ENCODE peak calls at places on chromosomes 7 and 10, in ten cellular contexts. One of them, this sample, is unnamed.
A peak's percentile ranks its signal among the peaks of the same experiment; 100 is the strongest.

GRCh38 chr10:129964611-129965417 is 740 bp upstream of the EBF3 start:
- DNase-seq in CD8-positive, alpha-beta memory T cell: no peak
- DNase-seq in CD4-positive, alpha-beta T cell: no peak
- DNase-seq in mesenchymal stem cell: no peak
- DNase-seq in uterus: no peak
- DNase-seq in HCT116: no peak
- DNase-seq in aorta: peak; percentile 51
- DNase-seq in Panc1: no peak
- DNase-seq in A673: no peak
- DNase-seq in lower lobe of right lung: peak; percentile 40
- DNase-seq in this sample: no peak

GRCh38 chr7:131895541-131896173 is 339.2 kb upstream of the PODXL start:
- DNase-seq in CD8-positive, alpha-beta memory T cell: no peak
- DNase-seq in CD4-positive, alpha-beta T cell: no peak
- DNase-seq in mesenchymal stem cell: peak; percentile 77
- DNase-seq in uterus: no peak
- DNase-seq in HCT116: peak; percentile 78
- DNase-seq in aorta: no peak
- DNase-seq in Panc1: peak; percentile 7
- DNase-seq in A673: peak; percentile 97
- DNase-seq in lower lobe of right lung: no peak
- DNase-seq in this sample: peak; percentile 69

GRCh38 chr10:61621538-61622150 is 41.1 kb upstream of the CABCOCO1 start:
- DNase-seq in CD8-positive, alpha-beta memory T cell: no peak
- DNase-seq in CD4-positive, alpha-beta T cell: no peak
- DNase-seq in mesenchymal stem cell: no peak
- DNase-seq in uterus: no peak
- DNase-seq in HCT116: no peak
- DNase-seq in aorta: no peak
- DNase-seq in Panc1: no peak
- DNase-seq in A673: no peak
- DNase-seq in lower lobe of right lung: no peak
- DNase-seq in this sample: no peak

GRCh38 chr7:76358478-76359110 is at the start of gene YWHAG:
- DNase-seq in CD8-positive, alpha-beta memory T cell: peak; percentile 84
- DNase-seq in CD4-positive, alpha-beta T cell: peak; percentile 87
- DNase-seq in mesenchymal stem cell: peak; percentile 87
- DNase-seq in uterus: no peak
- DNase-seq in HCT116: peak; percentile 59
- DNase-seq in aorta: peak; percentile 93
- DNase-seq in Panc1: no peak
- DNase-seq in A673: peak; percentile 87
- DNase-seq in lower lobe of right lung: peak; percentile 94
- DNase-seq in this sample: peak; percentile 82

GRCh38 chr10:79155301-79156081 is 86.7 kb downstream of the ZMIZ1 start:
- DNase-seq in CD8-positive, alpha-beta memory T cell: no peak
- DNase-seq in CD4-positive, alpha-beta T cell: no peak
- DNase-seq in mesenchymal stem cell: peak; percentile 75
- DNase-seq in uterus: peak; percentile 41
- DNase-seq in HCT116: no peak
- DNase-seq in aorta: peak; percentile 85
- DNase-seq in Panc1: no peak
- DNase-seq in A673: no peak
- DNase-seq in lower lobe of right lung: no peak
- DNase-seq in this sample: no peak

GRCh38 chr7:16428672-16429071 is 7.3 kb upstream of the CRPPA start:
- DNase-seq in CD8-positive, alpha-beta memory T cell: no peak
- DNase-seq in CD4-positive, alpha-beta T cell: no peak
- DNase-seq in mesenchymal stem cell: peak; percentile 55
- DNase-seq in uterus: no peak
- DNase-seq in HCT116: no peak
- DNase-seq in aorta: no peak
- DNase-seq in Panc1: no peak
- DNase-seq in A673: no peak
- DNase-seq in lower lobe of right lung: no peak
- DNase-seq in this sample: no peak

GRCh38 chr7:41436139-41436538 is 266.8 kb downstream of the INHBA start:
- DNase-seq in CD8-positive, alpha-beta memory T cell: no peak
- DNase-seq in CD4-positive, alpha-beta T cell: no peak
- DNase-seq in mesenchymal stem cell: no peak
- DNase-seq in uterus: no peak
- DNase-seq in HCT116: no peak
- DNase-seq in aorta: no peak
- DNase-seq in Panc1: no peak
- DNase-seq in A673: no peak
- DNase-seq in lower lobe of right lung: no peak
- DNase-seq in this sample: peak; percentile 26

GRCh38 chr7:56097700-56098099 is 4.9 kb upstream of the PHKG1 start:
- DNase-seq in CD8-positive, alpha-beta memory T cell: no peak
- DNase-seq in CD4-positive, alpha-beta T cell: no peak
- DNase-seq in mesenchymal stem cell: peak; percentile 30
- DNase-seq in uterus: peak; percentile 45
- DNase-seq in HCT116: no peak
- DNase-seq in aorta: no peak
- DNase-seq in Panc1: no peak
- DNase-seq in A673: no peak
- DNase-seq in lower lobe of right lung: no peak
- DNase-seq in this sample: no peak

GRCh38 chr7:158860394-158860793 is 4.0 kb downstream of the DYNC2I1 start:
- DNase-seq in CD8-positive, alpha-beta memory T cell: no peak
- DNase-seq in CD4-positive, alpha-beta T cell: no peak
- DNase-seq in mesenchymal stem cell: no peak
- DNase-seq in uterus: no peak
- DNase-seq in HCT116: no peak
- DNase-seq in aorta: no peak
- DNase-seq in Panc1: no peak
- DNase-seq in A673: no peak
- DNase-seq in lower lobe of right lung: no peak
- DNase-seq in this sample: no peak

GRCh38 chr7:158863611-158864506 is 7.5 kb downstream of the DYNC2I1 start:
- DNase-seq in CD8-positive, alpha-beta memory T cell: no peak
- DNase-seq in CD4-positive, alpha-beta T cell: no peak
- DNase-seq in mesenchymal stem cell: peak; percentile 90
- DNase-seq in uterus: peak; percentile 79
- DNase-seq in HCT116: peak; percentile 31
- DNase-seq in aorta: peak; percentile 86
- DNase-seq in Panc1: no peak
- DNase-seq in A673: peak; percentile 35
- DNase-seq in lower lobe of right lung: peak; percentile 89
- DNase-seq in this sample: peak; percentile 48

GRCh38 chr7:158858592-158859503 is 2.5 kb downstream of the DYNC2I1 start:
- DNase-seq in CD8-positive, alpha-beta memory T cell: no peak
- DNase-seq in CD4-positive, alpha-beta T cell: no peak
- DNase-seq in mesenchymal stem cell: peak; percentile 25
- DNase-seq in uterus: no peak
- DNase-seq in HCT116: peak; percentile 38
- DNase-seq in aorta: no peak
- DNase-seq in Panc1: no peak
- DNase-seq in A673: peak; percentile 37
- DNase-seq in lower lobe of right lung: no peak
- DNase-seq in this sample: no peak

GRCh38 chr7:158861936-158862704 is 5.8 kb downstream of the DYNC2I1 start:
- DNase-seq in CD8-positive, alpha-beta memory T cell: no peak
- DNase-seq in CD4-positive, alpha-beta T cell: no peak
- DNase-seq in mesenchymal stem cell: no peak
- DNase-seq in uterus: no peak
- DNase-seq in HCT116: no peak
- DNase-seq in aorta: no peak
- DNase-seq in Panc1: no peak
- DNase-seq in A673: no peak
- DNase-seq in lower lobe of right lung: no peak
- DNase-seq in this sample: no peak

GRCh38 chr7:158861004-158861787 is 4.8 kb downstream of the DYNC2I1 start:
- DNase-seq in CD8-positive, alpha-beta memory T cell: no peak
- DNase-seq in CD4-positive, alpha-beta T cell: no peak
- DNase-seq in mesenchymal stem cell: no peak
- DNase-seq in uterus: no peak
- DNase-seq in HCT116: no peak
- DNase-seq in aorta: no peak
- DNase-seq in Panc1: no peak
- DNase-seq in A673: no peak
- DNase-seq in lower lobe of right lung: no peak
- DNase-seq in this sample: no peak
- H3K27ac ChIP-seq in CD8-positive, alpha-beta memory T cell: peak overlapping the region; percentile 87
- H3K27ac ChIP-seq in CD4-positive, alpha-beta T cell: no peak overlapping the region
- H3K27ac ChIP-seq in mesenchymal stem cell: no peak overlapping the region
- H3K27ac ChIP-seq in uterus: no peak overlapping the region
- H3K27ac ChIP-seq in HCT116: no peak overlapping the region
- H3K27ac ChIP-seq in aorta: no peak overlapping the region
- H3K27ac ChIP-seq in Panc1: peak overlapping the region; percentile 68
- H3K27ac ChIP-seq in A673: no peak overlapping the region
- H3K27ac ChIP-seq in lower lobe of right lung: no peak overlapping the region
- H3K27ac ChIP-seq in this sample: peak overlapping the region; percentile 47

DNA sequence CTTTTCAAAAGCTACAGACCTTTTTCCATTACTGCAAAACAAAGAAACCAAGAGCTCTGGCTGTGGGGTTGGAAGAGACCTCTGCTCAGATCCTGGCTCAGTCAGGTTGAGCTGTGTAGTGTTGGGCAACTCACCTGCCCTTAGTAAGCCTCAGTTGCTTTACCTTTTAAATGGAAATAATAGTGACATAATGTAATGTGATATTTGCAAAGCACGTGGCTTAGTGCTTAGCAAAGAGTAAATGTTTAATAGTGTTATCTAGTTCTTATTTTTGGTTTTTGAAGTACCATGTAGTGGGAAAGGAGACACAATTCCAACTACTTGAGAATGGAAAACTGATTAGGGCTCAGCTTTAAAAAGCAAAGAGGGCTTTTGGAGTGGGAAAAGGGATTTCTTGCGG is 100.2 kb downstream of the SVIL start:
- DNase-seq in CD8-positive, alpha-beta memory T cell: no peak
- DNase-seq in CD4-positive, alpha-beta T cell: no peak
- DNase-seq in mesenchymal stem cell: no peak
- DNase-seq in uterus: no peak
- DNase-seq in HCT116: no peak
- DNase-seq in aorta: no peak
- DNase-seq in Panc1: no peak
- DNase-seq in A673: no peak
- DNase-seq in lower lobe of right lung: no peak
- DNase-seq in this sample: no peak
- H3K27ac ChIP-seq in CD8-positive, alpha-beta memory T cell: no peak overlapping the region
- H3K27ac ChIP-seq in CD4-positive, alpha-beta T cell: no peak overlapping the region
- H3K27ac ChIP-seq in mesenchymal stem cell: peak overlapping the region; percentile 91
- H3K27ac ChIP-seq in uterus: peak overlapping the region; percentile 81
- H3K27ac ChIP-seq in HCT116: no peak overlapping the region
- H3K27ac ChIP-seq in aorta: no peak overlapping the region
- H3K27ac ChIP-seq in Panc1: peak overlapping the region; percentile 77
- H3K27ac ChIP-seq in A673: no peak overlapping the region
- H3K27ac ChIP-seq in lower lobe of right lung: peak overlapping the region; percentile 56
- H3K27ac ChIP-seq in this sample: no peak overlapping the region

GRCh38 chr10:100509241-100509640 is 10.4 kb downstream of the SEC31B start:
- DNase-seq in CD8-positive, alpha-beta memory T cell: no peak
- DNase-seq in CD4-positive, alpha-beta T cell: peak; percentile 32
- DNase-seq in mesenchymal stem cell: no peak
- DNase-seq in uterus: no peak
- DNase-seq in HCT116: no peak
- DNase-seq in aorta: no peak
- DNase-seq in Panc1: no peak
- DNase-seq in A673: no peak
- DNase-seq in lower lobe of right lung: no peak
- DNase-seq in this sample: no peak

GRCh38 chr10:100507357-100507732 is 12.3 kb downstream of the SEC31B start:
- DNase-seq in CD8-positive, alpha-beta memory T cell: no peak
- DNase-seq in CD4-positive, alpha-beta T cell: no peak
- DNase-seq in mesenchymal stem cell: no peak
- DNase-seq in uterus: no peak
- DNase-seq in HCT116: no peak
- DNase-seq in aorta: no peak
- DNase-seq in Panc1: no peak
- DNase-seq in A673: no peak
- DNase-seq in lower lobe of right lung: no peak
- DNase-seq in this sample: no peak

GRCh38 chr10:100508691-100509150 is 10.9 kb downstream of the SEC31B start:
- DNase-seq in CD8-positive, alpha-beta memory T cell: no peak
- DNase-seq in CD4-positive, alpha-beta T cell: no peak
- DNase-seq in mesenchymal stem cell: peak; percentile 72
- DNase-seq in uterus: no peak
- DNase-seq in HCT116: peak; percentile 46
- DNase-seq in aorta: no peak
- DNase-seq in Panc1: no peak
- DNase-seq in A673: peak; percentile 76
- DNase-seq in lower lobe of right lung: no peak
- DNase-seq in this sample: peak; percentile 67

GRCh38 chr10:100506596-100507356 is 12.9 kb downstream of the SEC31B start:
- DNase-seq in CD8-positive, alpha-beta memory T cell: no peak
- DNase-seq in CD4-positive, alpha-beta T cell: no peak
- DNase-seq in mesenchymal stem cell: peak; percentile 60
- DNase-seq in uterus: no peak
- DNase-seq in HCT116: no peak
- DNase-seq in aorta: no peak
- DNase-seq in Panc1: no peak
- DNase-seq in A673: no peak
- DNase-seq in lower lobe of right lung: no peak
- DNase-seq in this sample: peak; percentile 70

DNA sequence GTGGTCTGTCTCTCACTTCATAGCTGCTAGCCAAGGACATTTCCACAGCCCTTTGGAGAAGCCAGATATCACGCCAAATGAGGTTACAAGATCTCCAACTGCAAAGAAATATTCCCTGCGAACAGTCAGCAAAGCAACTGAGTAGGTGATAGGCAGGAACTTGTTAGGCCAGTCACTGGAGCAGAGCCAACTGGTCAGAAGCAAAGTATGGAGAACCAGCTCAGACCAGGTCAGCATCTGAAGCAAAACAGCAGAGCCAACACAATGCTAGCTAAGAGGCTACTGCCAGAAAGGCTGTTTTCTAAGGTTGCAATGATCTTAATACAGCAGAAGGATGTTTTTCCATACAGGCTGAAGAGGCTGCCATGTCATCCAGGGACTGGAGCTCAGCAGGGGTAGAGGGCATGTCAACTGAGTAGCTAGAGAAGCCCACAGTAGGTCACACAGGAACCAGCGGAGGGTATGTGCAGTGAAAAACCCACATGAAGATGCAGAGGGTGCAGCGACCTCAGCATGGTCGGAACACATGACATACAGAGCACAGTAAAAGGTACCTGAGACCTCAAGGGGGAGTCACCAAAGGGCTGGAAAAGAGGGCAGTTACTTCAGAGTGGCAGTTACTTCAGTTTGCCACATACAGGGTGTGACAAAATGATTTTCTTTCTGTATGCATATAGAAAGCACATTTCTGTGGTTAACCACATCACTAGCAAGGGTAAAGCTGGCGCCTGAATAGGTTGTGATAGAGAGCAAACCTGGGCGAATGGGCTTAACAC is 8.9 kb downstream of the SEC31B start:
- DNase-seq in CD8-positive, alpha-beta memory T cell: peak; percentile 48
- DNase-seq in CD4-positive, alpha-beta T cell: peak; percentile 51
- DNase-seq in mesenchymal stem cell: no peak
- DNase-seq in uterus: no peak
- DNase-seq in HCT116: no peak
- DNase-seq in aorta: no peak
- DNase-seq in Panc1: no peak
- DNase-seq in A673: no peak
- DNase-seq in lower lobe of right lung: no peak
- DNase-seq in this sample: peak; percentile 25
- H3K27ac ChIP-seq in CD8-positive, alpha-beta memory T cell: no peak overlapping the region
- H3K27ac ChIP-seq in CD4-positive, alpha-beta T cell: no peak overlapping the region
- H3K27ac ChIP-seq in mesenchymal stem cell: no peak overlapping the region
- H3K27ac ChIP-seq in uterus: no peak overlapping the region
- H3K27ac ChIP-seq in HCT116: no peak overlapping the region
- H3K27ac ChIP-seq in aorta: no peak overlapping the region
- H3K27ac ChIP-seq in Panc1: no peak overlapping the region
- H3K27ac ChIP-seq in A673: no peak overlapping the region
- H3K27ac ChIP-seq in lower lobe of right lung: no peak overlapping the region
- H3K27ac ChIP-seq in this sample: no peak overlapping the region

GRCh38 chr10:88583584-88583957 is 453 bp upstream of the RNLS start:
- DNase-seq in CD8-positive, alpha-beta memory T cell: no peak
- DNase-seq in CD4-positive, alpha-beta T cell: no peak
- DNase-seq in mesenchymal stem cell: no peak
- DNase-seq in uterus: no peak
- DNase-seq in HCT116: no peak
- DNase-seq in aorta: no peak
- DNase-seq in Panc1: no peak
- DNase-seq in A673: no peak
- DNase-seq in lower lobe of right lung: no peak
- DNase-seq in this sample: no peak

GRCh38 chr10:88586462-88586861 is at the start of gene LIPJ:
- DNase-seq in CD8-positive, alpha-beta memory T cell: no peak
- DNase-seq in CD4-positive, alpha-beta T cell: no peak
- DNase-seq in mesenchymal stem cell: no peak
- DNase-seq in uterus: no peak
- DNase-seq in HCT116: no peak
- DNase-seq in aorta: no peak
- DNase-seq in Panc1: no peak
- DNase-seq in A673: no peak
- DNase-seq in lower lobe of right lung: no peak
- DNase-seq in this sample: no peak

GRCh38 chr10:88582411-88582805 is 710 bp downstream of the RNLS start:
- DNase-seq in CD8-positive, alpha-beta memory T cell: no peak
- DNase-seq in CD4-positive, alpha-beta T cell: no peak
- DNase-seq in mesenchymal stem cell: no peak
- DNase-seq in uterus: no peak
- DNase-seq in HCT116: no peak
- DNase-seq in aorta: no peak
- DNase-seq in Panc1: no peak
- DNase-seq in A673: no peak
- DNase-seq in lower lobe of right lung: no peak
- DNase-seq in this sample: no peak

DNA sequence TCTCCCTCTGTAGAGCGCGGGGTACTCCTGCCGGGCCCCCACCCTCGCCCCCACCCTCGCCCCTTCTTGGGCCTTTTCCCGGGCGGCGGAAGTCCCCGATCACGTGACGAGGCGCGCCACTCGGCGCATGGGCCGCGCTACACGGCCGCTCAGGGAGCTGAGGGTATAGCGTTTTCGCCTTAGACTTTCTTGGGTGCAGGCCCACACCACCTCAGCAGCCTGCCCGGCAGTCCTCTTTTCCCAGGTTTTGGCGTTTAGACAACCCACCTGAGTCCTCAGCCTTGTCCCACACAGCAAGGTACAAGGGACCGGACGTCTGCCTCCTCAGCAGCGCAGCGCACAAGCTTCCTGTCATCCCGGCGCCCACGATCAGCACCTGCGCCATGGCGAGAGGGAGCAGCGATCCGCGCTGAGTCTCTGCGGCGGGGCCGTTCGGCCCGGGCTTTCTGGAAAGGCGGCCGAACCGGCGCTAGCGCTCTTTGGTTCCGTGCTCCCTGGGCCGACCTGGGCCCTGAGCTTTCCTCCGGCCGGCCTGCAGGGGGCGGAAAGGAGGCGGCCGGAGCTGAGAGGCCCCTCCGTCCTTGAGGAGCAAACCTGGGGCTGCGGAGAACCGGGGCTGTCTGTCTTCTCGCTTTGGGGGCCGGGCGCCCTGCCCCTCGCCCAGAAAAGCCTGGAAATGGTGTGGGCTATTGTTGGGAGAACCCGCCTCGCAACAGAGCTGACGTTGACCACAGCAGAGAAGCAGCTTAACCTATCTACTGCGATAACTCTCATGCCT is at the start of gene RNLS:
- DNase-seq in CD8-positive, alpha-beta memory T cell: peak; percentile 44
- DNase-seq in CD4-positive, alpha-beta T cell: peak; percentile 55
- DNase-seq in mesenchymal stem cell: peak; percentile 62
- DNase-seq in uterus: peak; percentile 66
- DNase-seq in HCT116: no peak
- DNase-seq in aorta: peak; percentile 87
- DNase-seq in Panc1: peak; percentile 30
- DNase-seq in A673: peak; percentile 81
- DNase-seq in lower lobe of right lung: peak; percentile 83
- DNase-seq in this sample: peak; percentile 4
- H3K27ac ChIP-seq in CD8-positive, alpha-beta memory T cell: peak within 1 kb of the TSS; percentile 69
- H3K27ac ChIP-seq in CD4-positive, alpha-beta T cell: peak within 1 kb of the TSS; percentile 77
- H3K27ac ChIP-seq in mesenchymal stem cell: peak within 1 kb of the TSS; percentile 36
- H3K27ac ChIP-seq in uterus: peak within 1 kb of the TSS; percentile 95
- H3K27ac ChIP-seq in HCT116: no peak within 1 kb of the TSS
- H3K27ac ChIP-seq in aorta: peak within 1 kb of the TSS; percentile 38
- H3K27ac ChIP-seq in Panc1: peak within 1 kb of the TSS; percentile 93
- H3K27ac ChIP-seq in A673: peak within 1 kb of the TSS; percentile 87
- H3K27ac ChIP-seq in lower lobe of right lung: peak within 1 kb of the TSS; percentile 96
- H3K27ac ChIP-seq in this sample: peak within 1 kb of the TSS; percentile 78

This sample was measured in RWPE1.